ENCODE peak calls at places on chromosome 2, in seven cellular contexts. P, F, U, A, B, C and L are unnamed samples.

GRCh38 chr2:179460530-179460929 is 195.9 kb upstream of the SESTD1 start:
- DNase-seq in B (no peak), F (peak), C (peak), U (no peak), A (no peak), P (peak), L (no peak)

GRCh38 chr2:157160131-157160530 is 97.4 kb upstream of the GALNT5 start:
- DNase-seq in U (no peak), F (no peak), P (no peak), B (no peak), C (no peak), A (no peak), L (no peak)

GRCh38 chr2:39216495-39217191 is 27.1 kb downstream of the CDKL4 start:
- DNase-seq in A (no peak), B (no peak), U (no peak), F (no peak), C (peak), P (no peak), L (no peak)

GRCh38 chr2:72605836-72606442 is 219.9 kb downstream of the EXOC6B start:
- DNase-seq in A (no peak), P (no peak), C (peak), F (peak), U (peak), B (no peak), L (no peak)

GRCh38 chr2:96891591-96892333 is 21.9 kb upstream of the SEMA4C start:
- DNase-seq in U (no peak), C (peak), B (no peak), F (no peak), P (peak), A (no peak), L (no peak)

GRCh38 chr2:99821572-99822369 is 320.6 kb downstream of the AFF3 start:
- DNase-seq in C (no peak), A (no peak), P (no peak), F (peak), U (peak), B (no peak), L (no peak)

GRCh38 chr2:11014026-11014425 is 102.3 kb downstream of the KCNF1 start:
- DNase-seq in C (no peak), A (no peak), B (no peak), F (no peak), U (no peak), P (no peak), L (no peak)

GRCh38 chr2:223860809-223861738 is 23.7 kb upstream of the AP1S3 start:
- DNase-seq in C (peak), P (no peak), B (no peak), A (no peak), U (no peak), F (peak), L (no peak)

GRCh38 chr2:110157153-110157793 is 41.7 kb upstream of the MALL start:
- DNase-seq in A (no peak), U (peak), C (peak), F (peak), P (peak), B (peak), L (no peak)

GRCh38 chr2:88355486-88355885 is 97.0 kb downstream of the FOXI3 start:
- DNase-seq in A (no peak), C (peak), U (peak), P (no peak), B (no peak), F (no peak), L (peak)

GRCh38 chr2:237733677-237734300 is 64.8 kb upstream of the RBM44 start:
- DNase-seq in U (peak), C (peak), B (no peak), P (no peak), F (no peak), A (no peak), L (peak)

GRCh38 chr2:218811382-218811781 is 20.2 kb downstream of the PRKAG3 start:
- DNase-seq in C (no peak), F (no peak), U (no peak), A (no peak), B (no peak), P (peak), L (no peak)

GRCh38 chr2:45857206-45857605 is 205.7 kb downstream of the PRKCE start:
- DNase-seq in B (no peak), P (no peak), F (no peak), U (no peak), A (peak), C (no peak), L (no peak)

GRCh38 chr2:176261136-176261535 is 8.1 kb upstream of the MTX2 start:
- DNase-seq in P (no peak), A (no peak), U (no peak), F (no peak), B (no peak), C (no peak), L (no peak)

GRCh38 chr2:98015681-98016080 is 19.9 kb upstream of the TMEM131 start:
- DNase-seq in P (no peak), C (no peak), B (no peak), A (no peak), F (no peak), U (no peak), L (no peak)

GRCh38 chr2:158094487-158095092 is 7.1 kb upstream of the UPP2 start:
- DNase-seq in U (no peak), B (no peak), A (no peak), F (no peak), C (peak), P (no peak), L (no peak)

GRCh38 chr2:128617661-128618060 is 299.0 kb upstream of the HS6ST1 start:
- DNase-seq in A (no peak), B (no peak), P (no peak), U (no peak), F (no peak), C (no peak), L (no peak)

GRCh38 chr2:207223051-207223450 is 57.3 kb upstream of the KLF7 start:
- DNase-seq in B (no peak), C (peak), U (no peak), A (no peak), P (no peak), F (peak), L (no peak)

GRCh38 chr2:132668986-132669853 is 785 bp downstream of the LYPD1 start:
- DNase-seq in C (peak), F (peak), U (peak), A (no peak), P (no peak), B (no peak), L (peak)

GRCh38 chr2:98508690-98509054 is 64.0 kb downstream of the INPP4A start:
- DNase-seq in B (no peak), C (no peak), F (no peak), U (no peak), A (peak), P (peak), L (no peak)

GRCh38 chr2:179636100-179636980 is 225.1 kb downstream of the ZNF385B start:
- DNase-seq in B (no peak), U (no peak), C (peak), P (no peak), F (no peak), A (no peak), L (no peak)

GRCh38 chr2:30368258-30368657 is 78.8 kb upstream of the LCLAT1 start:
- DNase-seq in A (no peak), P (peak), C (no peak), B (no peak), F (peak), U (no peak), L (no peak)

GRCh38 chr2:64586883-64587481 is 62.9 kb downstream of the AFTPH start:
- DNase-seq in P (no peak), B (peak), U (peak), A (no peak), F (peak), C (peak), L (no peak)

GRCh38 chr2:232698552-232699091 is 1.5 kb downstream of the GIGYF2 start:
- DNase-seq in B (no peak), P (no peak), U (no peak), C (no peak), F (no peak), A (no peak), L (no peak)

GRCh38 chr2:135245055-135245454 is 193.0 kb downstream of the RAB3GAP1 start:
- DNase-seq in F (peak), P (no peak), B (no peak), A (no peak), C (peak), U (peak), L (no peak)

GRCh38 chr2:56130463-56131070 is 53.2 kb upstream of the CCDC85A start:
- DNase-seq in C (peak), F (peak), P (peak), U (peak), B (peak), A (no peak), L (peak)

GRCh38 chr2:155599834-155600233 is 732.7 kb downstream of the NR4A2 start:
- DNase-seq in C (no peak), F (no peak), P (no peak), U (no peak), B (no peak), A (no peak), L (no peak)

GRCh38 chr2:239178954-239179353 is 221.9 kb downstream of the HDAC4 start:
- DNase-seq in C (no peak), F (no peak), B (no peak), P (no peak), U (no peak), A (no peak), L (peak)

GRCh38 chr2:159157361-159158045 is 129.0 kb downstream of the WDSUB1 start:
- DNase-seq in F (peak), B (no peak), P (no peak), C (no peak), A (no peak), U (no peak), L (no peak)

GRCh38 chr2:197571622-197572271 is 55.9 kb downstream of the MOB4 start:
- DNase-seq in C (peak), A (no peak), U (no peak), F (peak), B (no peak), P (no peak), L (no peak)

GRCh38 chr2:148599112-148599991 is 45.2 kb upstream of the EPC2 start:
- DNase-seq in C (peak), A (no peak), F (peak), B (no peak), U (no peak), P (no peak), L (no peak)

GRCh38 chr2:14700753-14701152 is 68.2 kb downstream of the LRATD1 start:
- DNase-seq in U (peak), C (peak), P (no peak), B (no peak), F (peak), A (no peak), L (no peak)

GRCh38 chr2:170180031-170180566 is 2.2 kb downstream of the MYO3B start:
- DNase-seq in U (peak), C (no peak), A (no peak), B (no peak), F (no peak), P (no peak), L (no peak)

GRCh38 chr2:2823061-2823753 is 492.1 kb upstream of the MYT1L start:
- DNase-seq in F (no peak), U (no peak), P (no peak), C (no peak), A (no peak), B (no peak), L (no peak)